ENCODE peak calls at places on chromosomes 5 and 9, in ten cellular contexts. W, V, O, K, L, J, I, N, U and R are unnamed samples.

GRCh38 chr9:86239053-86239770 is 20.2 kb downstream of the C9orf153 start:
- DNase-seq in U (no peak), W (no peak), L (no peak), N (no peak), I (no peak), V (peak), J (no peak), O (no peak), K (no peak), R (peak)

GRCh38 chr9:95605826-95606555 is 89.2 kb upstream of the PTCH1 start:
- DNase-seq in L (peak), I (no peak), V (no peak), O (no peak), W (no peak), K (no peak), N (no peak), J (no peak), U (no peak), R (no peak)

GRCh38 chr9:107258919-107259318 is 24.2 kb upstream of the RAD23B start:
- DNase-seq in J (no peak), K (no peak), V (no peak), N (no peak), W (no peak), U (no peak), I (no peak), L (no peak), O (no peak), R (no peak)

GRCh38 chr5:82470185-82470584 is 192.0 kb upstream of the RPS23 start:
- DNase-seq in L (no peak), W (no peak), J (no peak), N (no peak), O (no peak), I (no peak), V (no peak), U (no peak), K (no peak), R (peak)

GRCh38 chr9:113492343-113493079 is 29.0 kb downstream of the RGS3 start:
- DNase-seq in I (no peak), L (no peak), U (no peak), J (peak), W (no peak), O (no peak), N (no peak), K (peak), V (no peak), R (no peak)

GRCh38 chr5:168875839-168876238 is 296.7 kb upstream of the PANK3 start:
- DNase-seq in U (no peak), I (no peak), W (no peak), N (no peak), J (peak), K (no peak), O (no peak), V (no peak), L (no peak), R (peak)

GRCh38 chr5:33563983-33564908 is 123.5 kb downstream of the TARS1 start:
- DNase-seq in N (no peak), I (no peak), W (no peak), L (no peak), J (no peak), V (no peak), U (no peak), O (no peak), K (no peak), R (no peak)

GRCh38 chr5:9361835-9362234 is 184.0 kb downstream of the SEMA5A start:
- DNase-seq in J (peak), O (no peak), L (no peak), W (peak), U (peak), I (peak), N (peak), V (no peak), K (no peak), R (peak)

GRCh38 chr5:99815-100214 is 7.8 kb downstream of the PLEKHG4B start:
- DNase-seq in U (no peak), N (no peak), I (no peak), W (no peak), K (no peak), V (no peak), L (peak), O (no peak), J (no peak), R (peak)

GRCh38 chr9:125674981-125675973 is 31.7 kb downstream of the MAPKAP1 start:
- DNase-seq in K (peak), O (no peak), L (peak), W (no peak), N (no peak), U (no peak), I (no peak), V (no peak), J (no peak), R (no peak)

GRCh38 chr5:109224276-109224675 is 185.5 kb downstream of the PJA2 start:
- DNase-seq in L (no peak), N (no peak), V (no peak), W (no peak), J (no peak), U (no peak), O (no peak), K (no peak), I (no peak), R (no peak)

GRCh38 chr5:56278267-56278826 is 45.2 kb upstream of the ANKRD55 start:
- DNase-seq in U (no peak), L (peak), K (peak), V (no peak), O (no peak), N (no peak), I (no peak), J (no peak), W (no peak), R (peak)

GRCh38 chr9:120730661-120731514 is 16.6 kb upstream of the MEGF9 start:
- DNase-seq in U (no peak), N (no peak), W (peak), K (peak), I (no peak), V (no peak), O (no peak), J (peak), L (peak), R (no peak)

GRCh38 chr9:86549920-86550319 is 195.7 kb upstream of the TUT7 start:
- DNase-seq in W (no peak), U (no peak), I (no peak), K (no peak), L (no peak), J (no peak), O (no peak), V (no peak), N (no peak), R (no peak)

GRCh38 chr9:94945191-94946144 is 219.0 kb downstream of the AOPEP start:
- DNase-seq in V (peak), I (no peak), O (no peak), L (peak), N (no peak), J (peak), W (no peak), U (no peak), K (peak), R (peak)

GRCh38 chr5:125251703-125252102 is 505.3 kb upstream of the ZNF608 start:
- DNase-seq in V (no peak), J (no peak), I (no peak), N (no peak), U (no peak), K (no peak), L (no peak), W (no peak), O (no peak), R (no peak)

GRCh38 chr5:132100672-132101261 is 27.2 kb downstream of the CSF2 start:
- DNase-seq in L (no peak), J (peak), O (peak), K (no peak), I (no peak), V (no peak), U (no peak), N (no peak), W (peak), R (no peak)

GRCh38 chr9:121599872-121600585 is 51.4 kb upstream of the DAB2IP start:
- DNase-seq in U (no peak), W (no peak), K (no peak), I (no peak), N (no peak), O (no peak), L (no peak), V (no peak), J (peak), R (peak)

GRCh38 chr9:79123419-79123818 is 448.3 kb upstream of the TLE4 start:
- DNase-seq in O (no peak), U (no peak), L (no peak), V (no peak), W (no peak), I (no peak), N (no peak), J (no peak), K (peak), R (peak)

GRCh38 chr5:141757402-141757801 is 75.4 kb upstream of the ARAP3 start:
- DNase-seq in O (no peak), L (no peak), N (peak), W (no peak), U (peak), J (peak), V (no peak), I (peak), K (peak), R (peak)

GRCh38 chr5:158590936-158591863 is 508.5 kb downstream of the EBF1 start:
- DNase-seq in L (peak), V (no peak), I (no peak), K (no peak), U (peak), O (no peak), N (peak), J (peak), W (no peak), R (peak)

GRCh38 chr9:84304166-84304565 is 36.4 kb downstream of the SLC28A3 start:
- DNase-seq in J (no peak), O (no peak), I (no peak), K (no peak), L (peak), W (no peak), U (no peak), N (no peak), V (no peak), R (no peak)

GRCh38 chr9:12640021-12640587 is 53.1 kb upstream of the TYRP1 start:
- DNase-seq in V (peak), I (no peak), J (no peak), L (peak), O (no peak), U (no peak), W (peak), K (peak), N (no peak), R (peak)

GRCh38 chr5:15786884-15787283 is 286.9 kb downstream of the FBXL7 start:
- DNase-seq in I (no peak), U (no peak), O (no peak), N (no peak), W (no peak), V (no peak), J (no peak), L (no peak), K (peak), R (no peak)

GRCh38 chr5:116502616-116503015 is 72.0 kb downstream of the SEMA6A start:
- DNase-seq in U (no peak), O (no peak), I (no peak), J (peak), K (no peak), V (no peak), W (no peak), N (no peak), L (peak), R (peak)

GRCh38 chr9:133742849-133743444 is 4.8 kb upstream of the SARDH start:
- DNase-seq in L (no peak), W (peak), J (peak), V (peak), K (peak), I (peak), O (peak), N (peak), U (peak), R (peak)

GRCh38 chr9:38074441-38074943 is 5.5 kb upstream of the SHB start:
- DNase-seq in N (no peak), O (no peak), U (no peak), J (peak), I (no peak), V (no peak), K (peak), L (no peak), W (no peak), R (peak)

GRCh38 chr9:115264333-115264732 is 146.4 kb upstream of the TNC start:
- DNase-seq in W (no peak), V (no peak), O (no peak), J (no peak), N (no peak), I (no peak), U (no peak), L (peak), K (no peak), R (no peak)

GRCh38 chr5:54049144-54049543 is 261.2 kb downstream of the ARL15 start:
- DNase-seq in J (no peak), L (no peak), O (no peak), N (no peak), K (no peak), V (no peak), U (no peak), I (no peak), W (no peak), R (no peak)

GRCh38 chr9:16450578-16450977 is 419.9 kb downstream of the BNC2 start:
- DNase-seq in I (no peak), U (no peak), K (no peak), O (no peak), L (no peak), V (no peak), N (no peak), J (no peak), W (no peak), R (no peak)

GRCh38 chr5:133579766-133580165 is 32.6 kb downstream of the FSTL4 start:
- DNase-seq in O (no peak), W (no peak), U (no peak), N (no peak), J (no peak), K (no peak), I (no peak), L (no peak), V (no peak), R (no peak)

GRCh38 chr5:168153263-168153930 is 138.0 kb upstream of the WWC1 start:
- DNase-seq in K (no peak), L (no peak), U (no peak), I (no peak), V (no peak), O (no peak), N (no peak), J (peak), W (no peak), R (no peak)

GRCh38 chr9:96420468-96421219 is 2.5 kb upstream of the ZNF367 start:
- DNase-seq in W (peak), J (peak), V (no peak), O (peak), U (peak), N (no peak), I (no peak), K (peak), L (peak), R (peak)

GRCh38 chr5:32964246-32964645 is 253.1 kb downstream of the NPR3 start:
- DNase-seq in L (no peak), I (no peak), W (no peak), K (no peak), J (peak), V (no peak), U (no peak), O (no peak), N (no peak), R (no peak)

GRCh38 chr5:124054564-124054963 is 542.6 kb downstream of the CSNK1G3 start:
- DNase-seq in W (no peak), J (no peak), I (no peak), N (no peak), K (no peak), O (no peak), V (no peak), L (no peak), U (no peak), R (no peak)

GRCh38 chr9:87181670-87182069 is 234.4 kb upstream of the GAS1 start:
- DNase-seq in L (no peak), W (no peak), U (no peak), K (no peak), J (no peak), N (no peak), O (no peak), I (no peak), V (no peak), R (no peak)

GRCh38 chr5:151298063-151298462 is 5.5 kb downstream of the SLC36A3 start:
- DNase-seq in L (peak), N (peak), V (no peak), K (peak), W (peak), O (peak), J (peak), U (peak), I (no peak), R (peak)

GRCh38 chr9:15211994-15212501 is 95.0 kb downstream of the TTC39B start:
- DNase-seq in K (peak), N (no peak), L (peak), U (no peak), J (no peak), I (no peak), O (no peak), W (no peak), V (no peak), R (no peak)